ENCODE peak calls at places on chromosomes 13 and 19, in six cellular contexts. V is ovary, X is GM23338, A is neural progenitor cell, L is upper lobe of right lung, R is brain microvascular endothelial cell. C is an unnamed sample. For H3K36me3, the result is how much of the 10 kb centered on the place peaks cover.

GRCh38 chr13:71977028-71977427 is 110.0 kb upstream of the DACH1 start:
- DNase-seq in V (no peak), X (no peak), A (no peak), L (no peak), R (no peak), C (no peak)

GRCh38 chr13:109494955-109495354 is 291.4 kb downstream of the IRS2 start:
- DNase-seq in V (no peak), X (no peak), A (no peak), L (no peak), R (peak), C (peak)

GRCh38 chr19:56837892-56838679 is 2.4 kb downstream of the PEG3 start:
- DNase-seq in V (peak), X (no peak), A (no peak), L (peak), R (peak), C (no peak)

GRCh38 chr13:40017662-40018262 is 362.3 kb downstream of the COG6 start:
- DNase-seq in V (no peak), X (peak), A (peak), L (no peak), R (no peak), C (no peak)

GRCh38 chr13:72246396-72246795 is 379.4 kb upstream of the DACH1 start:
- DNase-seq in V (no peak), X (no peak), A (no peak), L (no peak), R (no peak), C (peak)

GRCh38 chr13:41554626-41555386 is 97.5 kb downstream of the RGCC start:
- DNase-seq in V (no peak), X (no peak), A (no peak), L (no peak), R (no peak), C (no peak)

GRCh38 chr13:42380420-42381164 is 108.6 kb downstream of the AKAP11 start:
- DNase-seq in V (no peak), X (no peak), A (no peak), L (no peak), R (no peak), C (no peak)

GRCh38 chr13:57673197-57673596 is 41.7 kb downstream of the PCDH17 start:
- DNase-seq in V (no peak), X (peak), A (peak), L (no peak), R (no peak), C (no peak)

GRCh38 chr19:43625918-43626579 is 6.6 kb upstream of the ZNF428 start:
- DNase-seq in V (peak), X (peak), A (peak), L (no peak), R (no peak), C (no peak)

GRCh38 chr13:44159633-44160279 is 213.9 kb upstream of the SERP2 start:
- DNase-seq in V (no peak), X (no peak), A (no peak), L (no peak), R (no peak), C (peak)

GRCh38 chr13:77810430-77810829 is 108.2 kb downstream of the EDNRB start:
- DNase-seq in V (no peak), X (peak), A (no peak), L (no peak), R (no peak), C (peak)

GRCh38 chr13:99464441-99464949 is 36.8 kb upstream of the TM9SF2 start:
- DNase-seq in V (no peak), X (no peak), A (no peak), L (no peak), R (no peak), C (no peak)

GRCh38 chr19:49057636-49058234 is at the start of gene CGB7:
- DNase-seq in V (peak), X (peak), A (peak), L (peak), R (peak), C (peak)

GRCh38 chr13:74226791-74227475 is 92.7 kb upstream of the KLF12 start:
- DNase-seq in V (no peak), X (no peak), A (no peak), L (no peak), R (peak), C (no peak)

GRCh38 chr19:56126983-56127780 is 6.1 kb upstream of the ZNF787 start:
- DNase-seq in V (no peak), X (no peak), A (no peak), L (no peak), R (no peak), C (no peak)

GRCh38 chr13:52892925-52893324 is 44.5 kb upstream of the PCDH8 start:
- DNase-seq in V (no peak), X (no peak), A (no peak), L (no peak), R (no peak), C (peak)

GRCh38 chr19:1213391-1214286 is 8.1 kb downstream of the STK11 start:
- DNase-seq in V (peak), X (no peak), A (no peak), L (peak), R (peak), C (peak)

GRCh38 chr19:20858861-20859260 is 64.2 kb upstream of the ZNF85 start:
- DNase-seq in V (no peak), X (peak), A (peak), L (no peak), R (no peak), C (no peak)

GRCh38 chr19:48835734-48836088 is 580 bp downstream of the HSD17B14 start:
- DNase-seq in V (peak), X (peak), A (peak), L (peak), R (peak), C (peak)

GRCh38 chr13:74134777-74135305 is 637 bp upstream of the KLF12 start:
- DNase-seq in V (no peak), X (no peak), A (peak), L (peak), R (peak), C (peak)

GRCh38 chr13:99960663-99961440 is 10.7 kb downstream of the ZIC5 start:
- DNase-seq in V (no peak), X (peak), A (peak), L (no peak), R (no peak), C (no peak)

GRCh38 chr19:10009269-10009665 is 1.0 kb downstream of the COL5A3 start:
- DNase-seq in V (peak), X (peak), A (peak), L (peak), R (peak), C (no peak)

GRCh38 chr19:46661735-46662592 is 982 bp upstream of the DACT3 start:
- DNase-seq in V (peak), X (peak), A (peak), L (peak), R (peak), C (peak)

GRCh38 chr19:58356236-58356970 is 3.1 kb upstream of the A1BG start:
- DNase-seq in V (peak), X (peak), A (no peak), L (no peak), R (no peak), C (no peak)

GRCh38 chr13:49400755-49401659 is 42.9 kb downstream of the CAB39L start:
- DNase-seq in V (no peak), X (peak), A (peak), L (no peak), R (peak), C (peak)
- H3K4me3 ChIP-seq in V (peak), X (no peak), A (no peak), L (peak), R (no peak), C (no peak)

GRCh38 chr19:4101496-4101770 is 22.5 kb downstream of the MAP2K2 start:
- DNase-seq in V (no peak), X (no peak), A (no peak), L (no peak), R (no peak), C (no peak)
- H3K36me3 ChIP-seq in V (under half), X (under half), A (under half), L (half or more), R (half or more), C (under half)

GRCh38 chr13:101265934-101266333 is 150.4 kb downstream of the NALCN start:
- DNase-seq in V (no peak), X (no peak), A (no peak), L (no peak), R (no peak), C (no peak)

GRCh38 chr13:101258509-101258908 is 157.8 kb downstream of the NALCN start:
- DNase-seq in V (no peak), X (no peak), A (no peak), L (no peak), R (no peak), C (no peak)

GRCh38 chr13:101264931-101265330 is 151.4 kb downstream of the NALCN start:
- DNase-seq in V (no peak), X (no peak), A (no peak), L (no peak), R (no peak), C (no peak)

GRCh38 chr13:101258071-101258470 is 158.2 kb downstream of the NALCN start:
- DNase-seq in V (no peak), X (peak), A (peak), L (no peak), R (peak), C (peak)

GRCh38 chr13:101262306-101262705 is 154.0 kb downstream of the NALCN start:
- DNase-seq in V (no peak), X (no peak), A (no peak), L (no peak), R (no peak), C (no peak)
- TF ChIP-seq CTCF in V (no peak), X (no peak), A (no peak), L (no peak), R (no peak), C (no peak)

DNA sequence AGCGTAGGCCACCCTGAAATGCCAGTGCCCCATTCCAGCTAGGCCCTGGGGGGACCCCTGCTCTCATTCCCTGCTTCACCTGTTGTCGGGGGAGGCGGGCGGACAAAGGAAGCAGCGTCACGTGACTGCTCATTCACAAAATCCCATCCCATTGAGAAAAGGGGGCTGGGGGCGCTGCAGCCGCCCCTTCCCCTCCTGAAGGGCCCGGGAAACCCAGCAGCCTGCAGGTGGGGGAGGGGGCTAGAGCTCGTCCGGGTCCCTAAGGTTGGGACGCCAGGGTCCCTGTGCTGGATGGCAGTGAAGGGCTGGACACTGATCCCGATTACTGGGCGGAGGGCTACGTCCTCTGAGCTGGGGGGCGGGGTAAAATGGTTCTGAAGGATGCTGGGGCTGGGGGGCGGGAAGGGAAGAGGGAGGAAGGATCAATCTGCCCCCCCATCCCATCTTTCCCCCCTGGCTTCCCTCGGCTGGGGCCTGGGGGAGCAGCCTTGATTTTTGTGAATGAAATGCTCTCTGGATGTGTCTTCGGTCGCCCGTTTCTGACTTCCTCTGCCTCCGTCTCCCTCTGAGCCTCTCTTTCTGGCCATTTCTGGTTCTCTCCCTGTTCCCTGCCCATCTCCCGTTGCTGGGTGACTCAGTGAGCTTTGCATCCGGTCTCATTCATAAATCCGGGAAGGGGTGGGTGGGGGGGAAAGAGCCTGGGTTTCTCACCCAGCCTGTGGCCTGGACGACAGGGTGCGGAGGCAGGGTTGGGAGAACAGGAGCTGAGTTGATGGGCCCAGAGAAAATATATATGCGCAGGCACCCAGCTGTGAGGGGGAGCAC is 816 bp downstream of the SPRED3 start:
- DNase-seq in V (peak), X (peak), A (peak), L (no peak), R (peak), C (peak)
- H3K4me3 ChIP-seq in V (peak), X (peak), A (peak), L (peak), R (peak), C (peak)

DNA sequence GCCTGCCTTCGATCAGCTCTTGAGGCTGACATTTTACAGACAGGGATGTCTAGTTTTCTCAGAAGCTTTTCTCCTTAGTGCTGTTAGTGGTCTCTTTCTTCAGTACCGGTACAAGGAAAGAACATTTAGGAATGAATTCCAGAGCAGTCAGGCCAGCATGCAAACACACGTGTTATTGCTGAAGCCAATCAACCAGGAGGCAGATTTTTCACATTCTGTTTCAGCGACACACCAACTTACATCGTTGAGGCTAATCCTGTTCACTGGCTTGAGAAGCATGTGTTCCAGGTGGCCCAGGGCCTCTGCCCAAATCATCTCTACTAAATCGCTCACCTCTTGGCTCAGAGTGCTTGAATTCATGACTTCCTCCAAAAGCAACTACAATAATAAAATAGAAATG is 19.2 kb downstream of the PARP4 start:
- DNase-seq in V (no peak), X (no peak), A (no peak), L (no peak), R (no peak), C (no peak)
- H3K36me3 ChIP-seq in V (under half), X (under half), A (under half), L (half or more), R (half or more), C (under half)